ENCODE peak calls at places on chromosomes 5 and 9, in five cellular contexts. Q, G, Y, K and I are unnamed samples.

GRCh38 chr5:151155777-151156731 is 1.5 kb downstream of the ANXA6 start:
- DNase-seq in Y (no peak), Q (no peak), G (peak), K (peak), I (peak)

GRCh38 chr5:118243068-118243467 is 745.3 kb downstream of the DTWD2 start:
- DNase-seq in Y (no peak), G (no peak), Q (no peak), K (no peak), I (no peak)

GRCh38 chr5:126139773-126140172 is 283.4 kb upstream of the GRAMD2B start:
- DNase-seq in Q (no peak), G (peak), K (no peak), Y (no peak), I (no peak)

GRCh38 chr9:2802494-2802921 is 41.4 kb downstream of the PUM3 start:
- DNase-seq in G (no peak), Y (no peak), Q (no peak), K (no peak), I (no peak)

GRCh38 chr5:16809816-16810502 is 126.1 kb downstream of the MYO10 start:
- DNase-seq in Y (no peak), Q (peak), G (peak), K (peak), I (no peak)

GRCh38 chr9:76691761-76692313 is 72.4 kb upstream of the PCA3 start:
- DNase-seq in G (no peak), K (peak), Y (no peak), Q (peak), I (no peak)

GRCh38 chr9:107694390-107694789 is 204.8 kb upstream of the KLF4 start:
- DNase-seq in K (no peak), G (no peak), Y (no peak), Q (no peak), I (no peak)

GRCh38 chr9:137303893-137304382 is 1.9 kb upstream of the NRARP start:
- DNase-seq in K (no peak), Y (no peak), G (no peak), Q (no peak), I (no peak)

GRCh38 chr5:33270671-33271070 is 170.1 kb upstream of the TARS1 start:
- DNase-seq in Q (no peak), G (no peak), Y (peak), K (no peak), I (no peak)

GRCh38 chr9:99831857-99832557 is 10.3 kb downstream of the NR4A3 start:
- DNase-seq in K (no peak), G (no peak), Q (no peak), Y (no peak), I (no peak)

GRCh38 chr5:71932131-71932635 is 175.1 kb upstream of the MAP1B start:
- DNase-seq in G (peak), Y (no peak), K (no peak), Q (peak), I (peak)

GRCh38 chr9:97179616-97180015 is 127.8 kb upstream of the CCDC180 start:
- DNase-seq in Q (no peak), G (no peak), K (no peak), Y (no peak), I (no peak)

GRCh38 chr9:99069075-99069474 is 35.8 kb upstream of the TGFBR1 start:
- DNase-seq in K (no peak), G (no peak), Y (no peak), Q (no peak), I (no peak)

GRCh38 chr5:125750538-125751186 is 672.5 kb upstream of the GRAMD2B start:
- DNase-seq in K (no peak), Q (no peak), G (peak), Y (no peak), I (no peak)

GRCh38 chr9:134165357-134166315 is 1.3 kb upstream of the RNU6ATAC start:
- DNase-seq in G (peak), Q (peak), K (no peak), Y (peak), I (no peak)

GRCh38 chr5:98248949-98249348 is 524.5 kb upstream of the RGMB start:
- DNase-seq in Q (no peak), K (no peak), G (peak), Y (peak), I (no peak)

GRCh38 chr5:124649548-124650501 is 96.6 kb downstream of the ZNF608 start:
- DNase-seq in G (peak), Y (no peak), K (peak), Q (peak), I (peak)

GRCh38 chr9:114004221-114004716 is 73.8 kb downstream of the AMBP start:
- DNase-seq in Y (no peak), Q (no peak), G (no peak), K (peak), I (no peak)

GRCh38 chr9:125407974-125408900 is 146.6 kb downstream of the GAPVD1 start:
- DNase-seq in Q (peak), Y (no peak), K (peak), G (peak), I (peak)